ENCODE peak calls at places on chromosomes 7 and 10, in seven cellular contexts. X is HCT116, F is HepG2, G is GM12878, V is SK-N-SH, I is K562, Y is H1. J is an unnamed sample.

GRCh38 chr10:77321868-77322267 is 315.7 kb downstream of the KCNMA1 start:
- DNase-seq in V (no peak), F (no peak), Y (no peak), X (no peak), G (no peak), I (no peak), J (no peak)

GRCh38 chr7:46565712-46566111 is 644.6 kb upstream of the IGFBP3 start:
- DNase-seq in I (no peak), X (no peak), Y (no peak), G (no peak), V (no peak), F (no peak), J (no peak)

GRCh38 chr7:106166651-106167342 is 54.7 kb upstream of the SYPL1 start:
- DNase-seq in F (peak), Y (no peak), G (no peak), X (peak), V (peak), I (peak), J (peak)

GRCh38 chr7:151925446-151926335 is 30.6 kb upstream of the GALNTL5 start:
- DNase-seq in F (no peak), Y (no peak), G (no peak), V (peak), I (peak), X (no peak), J (no peak)

GRCh38 chr7:24718977-24719491 is 38.2 kb downstream of the GSDME start:
- DNase-seq in Y (no peak), I (no peak), G (peak), X (no peak), V (no peak), F (no peak), J (peak)

GRCh38 chr7:40847921-40848320 is 713.1 kb downstream of the SUGCT start:
- DNase-seq in F (no peak), Y (no peak), X (no peak), G (no peak), I (no peak), V (no peak), J (no peak)

GRCh38 chr10:24240001-24240751 is 31.2 kb downstream of the KIAA1217 start:
- DNase-seq in I (no peak), X (no peak), F (peak), Y (no peak), V (peak), G (no peak), J (peak)

GRCh38 chr7:18895456-18895855 is 222.0 kb downstream of the TWIST1 start:
- DNase-seq in I (no peak), F (no peak), G (no peak), X (peak), Y (no peak), V (no peak), J (no peak)

GRCh38 chr7:35697414-35698175 is 2.7 kb upstream of the HERPUD2 start:
- DNase-seq in I (no peak), X (no peak), Y (no peak), F (peak), V (no peak), G (no peak), J (no peak)

GRCh38 chr7:19772323-19772722 is 1.1 kb downstream of the TMEM196 start:
- DNase-seq in F (no peak), I (no peak), X (no peak), Y (no peak), V (peak), G (no peak), J (no peak)

GRCh38 chr7:158015403-158016116 is 572.1 kb downstream of the PTPRN2 start:
- DNase-seq in Y (no peak), F (no peak), G (no peak), V (no peak), X (no peak), I (no peak), J (no peak)

GRCh38 chr7:149727541-149728476 is 45.6 kb downstream of the ZNF467 start:
- DNase-seq in G (no peak), Y (no peak), V (no peak), F (no peak), X (no peak), I (no peak), J (no peak)

GRCh38 chr7:10646249-10646648 is 327.4 kb upstream of the PHF14 start:
- DNase-seq in Y (no peak), G (no peak), V (no peak), X (no peak), F (no peak), I (no peak), J (no peak)

GRCh38 chr7:155355745-155356144 is 58.1 kb downstream of the INSIG1 start:
- DNase-seq in F (no peak), Y (no peak), G (no peak), I (no peak), X (no peak), V (no peak), J (no peak)

DNA sequence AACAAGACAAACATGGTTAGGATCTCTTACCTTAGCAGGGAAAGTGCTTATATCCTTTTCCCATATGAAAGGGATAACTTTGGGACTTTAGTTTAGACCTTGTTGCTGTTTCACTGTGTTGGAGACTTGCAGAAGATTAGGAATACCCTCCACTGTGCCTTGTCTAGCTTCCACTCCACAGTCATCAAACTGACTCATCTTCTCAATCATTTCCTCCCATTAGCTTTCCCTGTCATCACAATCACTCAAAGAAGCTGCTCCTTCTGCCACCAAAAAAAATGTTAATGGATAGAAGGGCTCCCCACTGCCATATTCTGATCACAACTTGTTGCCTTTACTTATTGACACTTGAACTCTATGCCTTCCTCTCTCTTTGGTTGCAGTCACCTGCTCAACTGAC is 16.8 kb downstream of the GNG11 start:
- DNase-seq in X (no peak), G (no peak), Y (no peak), I (no peak), V (no peak), F (no peak), J (no peak)
- TF ChIP-seq JUND in X (no peak), G (no peak), Y (no peak), I (no peak), V (no peak), F (no peak), J (no peak)

GRCh38 chr10:4246881-4247358 is 461.9 kb upstream of the KLF6 start:
- DNase-seq in X (no peak), V (no peak), F (no peak), I (no peak), G (no peak), Y (no peak), J (no peak)
- TF ChIP-seq JUND in X (no peak), V (peak), F (no peak), I (no peak), G (no peak), Y (no peak), J (no peak)

DNA sequence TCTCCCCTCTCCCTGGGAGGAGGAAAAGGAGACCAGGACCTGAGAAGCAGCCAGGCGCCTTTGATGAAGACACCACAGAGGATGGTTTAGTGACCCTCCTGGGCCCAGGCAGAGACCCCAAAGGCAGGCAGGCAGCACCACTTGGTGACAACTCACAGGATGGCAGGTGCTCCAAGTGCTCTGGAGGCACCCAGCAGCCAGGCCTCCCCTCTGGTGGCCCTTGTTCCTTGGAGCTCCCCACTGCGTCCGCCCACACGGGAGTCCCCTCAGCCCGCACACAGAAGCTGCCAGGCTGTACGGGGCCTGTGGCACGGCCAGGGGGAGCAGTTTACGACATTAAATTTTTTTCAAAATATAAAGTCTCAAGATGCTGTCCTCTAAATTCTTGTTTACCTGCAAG is 607.1 kb upstream of the FOXK1 start:
- DNase-seq in X (peak), Y (no peak), V (no peak), F (no peak), G (no peak), I (no peak), J (no peak)
- TF ChIP-seq JUND in X (no peak), Y (no peak), V (no peak), F (no peak), G (no peak), I (no peak), J (no peak)

GRCh38 chr10:22615819-22616499 is 98.4 kb downstream of the PIP4K2A start:
- DNase-seq in F (peak), G (peak), X (no peak), Y (no peak), V (no peak), I (peak), J (peak)
- TF ChIP-seq JUND in F (no peak), G (no peak), X (no peak), Y (no peak), V (peak), I (peak), J (no peak)

DNA sequence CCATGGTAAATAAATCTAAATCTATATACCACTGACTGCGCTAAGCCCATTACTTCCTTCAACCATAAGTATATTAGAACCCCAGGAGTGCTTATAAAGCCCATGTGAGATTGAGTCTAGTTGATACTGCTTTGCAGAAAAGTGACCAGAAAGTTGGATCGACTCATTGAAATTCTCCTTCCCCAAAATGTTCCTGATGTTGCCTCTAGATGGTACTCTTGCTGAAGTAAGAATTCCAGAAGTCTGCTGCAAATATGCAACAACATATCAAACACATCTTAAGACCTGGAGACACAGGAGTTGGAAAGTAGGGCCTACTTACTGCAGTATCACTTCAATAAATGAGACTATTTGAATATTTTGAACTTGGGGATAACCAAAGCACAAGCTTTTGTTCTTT is 550.8 kb downstream of the IPMK start:
- DNase-seq in X (no peak), G (no peak), F (no peak), V (no peak), Y (no peak), I (no peak), J (peak)
- TF ChIP-seq JUND in X (no peak), G (no peak), F (no peak), V (no peak), Y (no peak), I (no peak), J (no peak)

GRCh38 chr7:96823274-96823673 is 113.6 kb upstream of the SEM1 start:
- DNase-seq in V (no peak), Y (no peak), G (no peak), F (no peak), I (no peak), X (no peak), J (no peak)
- TF ChIP-seq JUND in V (peak), Y (no peak), G (no peak), F (no peak), I (no peak), X (peak), J (no peak)